ENCODE peak calls at places on chromosomes 16 and 17, in five cellular contexts. R is adipocyte, K is adrenal gland, Y is heart left ventricle, S is tibial nerve. E is an unnamed sample.

GRCh38 chr17:4710693-4711634 is 532 bp downstream of the ARRB2 start:
- DNase-seq in K (no peak), Y (peak), S (no peak), R (no peak), E (no peak)

GRCh38 chr16:10906482-10906881 is 29.5 kb downstream of the CIITA start:
- DNase-seq in S (no peak), R (no peak), K (no peak), Y (no peak), E (no peak)

GRCh38 chr16:1271380-1271749 is 15.5 kb downstream of the TPSD1 start:
- DNase-seq in K (no peak), S (no peak), Y (no peak), R (no peak), E (no peak)

GRCh38 chr16:87447323-87447722 is 45.5 kb downstream of the ZCCHC14 start:
- DNase-seq in S (no peak), K (no peak), Y (no peak), R (peak), E (peak)

GRCh38 chr17:59154335-59154720 is 658 bp downstream of the SKA2 start:
- DNase-seq in R (peak), Y (peak), K (peak), S (peak), E (peak)

GRCh38 chr16:68272501-68273209 is 8.3 kb downstream of the SLC7A6 start:
- DNase-seq in K (no peak), R (no peak), Y (no peak), S (no peak), E (no peak)

GRCh38 chr16:48452991-48453760 is 68.0 kb upstream of the SIAH1 start:
- DNase-seq in K (no peak), R (no peak), Y (peak), S (no peak), E (no peak)

GRCh38 chr16:29995330-29995910 is at the start of gene HIRIP3:
- DNase-seq in K (peak), R (peak), S (peak), Y (peak), E (peak)

GRCh38 chr17:50062323-50063243 is 6.7 kb downstream of the ITGA3 start:
- DNase-seq in S (no peak), R (peak), K (peak), Y (peak), E (peak)

GRCh38 chr16:27847030-27847550 is 216.4 kb downstream of the GSG1L start:
- DNase-seq in K (no peak), S (no peak), Y (no peak), R (no peak), E (no peak)

GRCh38 chr17:32529604-32530003 is 42.8 kb downstream of the CDK5R1 start:
- DNase-seq in K (no peak), S (no peak), R (no peak), Y (no peak), E (peak)

GRCh38 chr16:3182608-3183444 is 5.2 kb upstream of the OR1F1 start:
- DNase-seq in R (peak), K (no peak), S (no peak), Y (no peak), E (peak)
- H3K4me3 ChIP-seq in R (peak), K (peak), S (peak), Y (no peak), E (peak)

DNA sequence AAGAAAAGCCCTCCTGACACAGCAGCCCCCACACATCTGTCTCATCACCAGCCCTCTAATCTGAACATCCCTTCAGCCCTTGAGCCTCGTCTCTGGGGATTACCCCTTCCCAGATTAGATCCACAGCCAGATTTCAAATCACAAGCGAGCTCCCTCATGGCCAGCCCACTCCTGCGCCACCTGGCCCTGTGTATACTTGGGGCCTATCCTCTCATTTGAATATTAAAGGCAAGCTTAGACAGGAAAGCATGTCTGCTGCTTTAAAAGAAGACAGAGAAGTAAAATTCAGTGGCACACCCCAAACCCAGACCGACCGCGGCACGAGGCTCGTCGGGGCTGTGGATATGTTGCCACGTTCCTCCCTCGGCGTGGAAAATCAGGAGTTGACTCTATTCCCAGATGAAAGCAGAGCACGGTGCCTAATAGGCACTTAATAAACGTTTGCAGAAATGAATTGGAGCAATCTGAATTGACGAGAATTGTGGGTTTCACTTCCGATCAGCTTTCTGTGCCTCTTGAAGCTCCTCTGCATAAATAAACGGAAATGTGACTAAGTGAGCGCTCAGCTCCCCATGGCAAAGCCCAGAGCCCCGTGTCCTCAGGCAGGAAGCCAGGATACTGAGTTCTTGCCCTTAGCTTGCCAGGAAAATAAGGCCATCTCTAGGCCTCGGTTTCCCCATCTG is 108.0 kb downstream of the CCDC182 start:
- DNase-seq in R (no peak), S (no peak), Y (no peak), K (no peak), E (peak)
- H3K4me3 ChIP-seq in R (no peak), S (no peak), Y (no peak), K (no peak), E (no peak)

GRCh38 chr16:4239682-4240175 is 2.2 kb downstream of the SRL start:
- DNase-seq in S (no peak), K (no peak), Y (no peak), R (no peak), E (no peak)
- H3K4me3 ChIP-seq in S (peak), K (no peak), Y (peak), R (no peak), E (no peak)

DNA sequence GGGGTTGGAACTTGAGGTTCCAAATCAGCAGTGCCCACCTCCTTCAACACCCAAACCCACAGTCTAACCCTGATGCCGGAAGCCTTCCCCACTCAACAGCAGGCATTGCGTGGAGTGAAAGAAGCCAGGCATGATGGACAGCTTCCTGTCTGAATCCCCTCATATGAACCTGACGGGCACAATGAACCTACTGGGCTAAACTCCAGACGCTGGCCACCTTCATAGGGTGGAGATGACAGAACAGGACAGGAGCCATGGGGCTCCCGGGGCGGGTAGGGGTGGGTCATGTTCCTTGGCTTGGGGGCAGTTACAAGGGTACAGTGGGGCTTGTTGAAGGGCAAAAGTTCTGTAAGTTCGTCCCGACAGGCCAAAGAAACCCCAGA is 460 bp upstream of the HSBP1 start:
- DNase-seq in K (no peak), R (no peak), Y (no peak), S (no peak), E (no peak)
- H3K4me3 ChIP-seq in K (peak), R (peak), Y (no peak), S (peak), E (peak)

GRCh38 chr16:88941051-88941932 is 35.7 kb downstream of the CBFA2T3 start:
- DNase-seq in Y (peak), R (peak), S (no peak), K (peak), E (no peak)

GRCh38 chr16:88943741-88944140 is 33.3 kb downstream of the CBFA2T3 start:
- DNase-seq in R (no peak), Y (no peak), S (no peak), K (peak), E (no peak)

GRCh38 chr16:88943131-88943664 is 33.8 kb downstream of the CBFA2T3 start:
- DNase-seq in R (no peak), S (no peak), K (peak), Y (no peak), E (no peak)

GRCh38 chr16:88940196-88941050 is 36.6 kb downstream of the CBFA2T3 start:
- DNase-seq in Y (peak), S (no peak), R (no peak), K (peak), E (no peak)

DNA sequence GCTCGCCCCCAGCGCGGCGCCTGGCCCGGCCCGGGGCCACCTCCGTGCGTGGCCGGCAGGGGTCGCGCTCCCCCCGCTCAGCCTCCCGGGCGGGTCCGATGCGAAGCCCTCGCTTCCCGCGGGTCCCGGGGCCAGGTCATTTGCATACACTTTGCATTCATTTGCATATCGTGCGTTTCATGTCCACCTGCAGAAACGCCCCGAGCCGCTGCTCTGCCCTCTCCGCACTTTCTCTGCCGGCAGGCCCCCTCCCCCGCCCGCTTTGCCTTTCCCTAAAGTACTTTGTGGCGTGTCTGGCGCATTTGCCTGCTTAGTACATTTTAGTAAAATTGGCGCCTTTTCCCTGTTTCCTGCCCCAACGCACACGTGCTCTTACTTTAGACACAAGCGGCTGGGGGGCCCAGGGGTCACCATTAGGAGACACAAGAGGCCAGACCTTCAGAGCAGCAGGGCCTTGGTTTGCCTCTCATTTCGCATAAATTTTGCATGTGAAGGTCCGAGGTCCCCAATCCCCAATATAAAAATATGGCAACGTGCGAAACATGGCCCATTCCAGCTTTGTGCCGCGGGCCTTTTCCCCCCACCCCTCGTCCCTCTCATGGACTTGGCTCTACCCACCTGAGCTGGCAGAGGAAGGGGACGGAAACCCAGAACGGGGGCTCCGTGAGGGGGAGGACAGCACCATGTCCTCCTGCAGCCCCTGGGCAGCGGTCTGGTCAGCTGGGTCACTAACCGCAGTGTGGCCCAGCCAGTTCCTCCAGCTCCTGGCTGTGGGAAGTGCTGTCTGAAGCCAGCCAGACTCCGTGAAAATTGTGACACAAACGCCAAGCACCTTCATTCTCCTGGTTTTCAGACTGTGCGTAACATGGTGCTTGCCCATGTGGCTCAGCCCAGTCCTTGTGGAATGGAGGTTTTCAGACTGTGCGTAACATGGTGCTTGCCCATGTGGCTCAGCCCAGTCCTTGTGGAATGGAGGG is 34.8 kb downstream of the CBFA2T3 start:
- DNase-seq in Y (no peak), S (no peak), K (peak), R (peak), E (peak)
- H3K4me3 ChIP-seq in Y (peak), S (peak), K (peak), R (no peak), E (no peak)

GRCh38 chr16:13983625-13984024 is 63.7 kb downstream of the ERCC4 start:
- DNase-seq in K (no peak), S (no peak), R (no peak), Y (no peak), E (no peak)
- H3K4me3 ChIP-seq in K (no peak), S (no peak), R (no peak), Y (no peak), E (no peak)

GRCh38 chr17:57085448-57086068 is 512 bp downstream of the AKAP1 start:
- DNase-seq in Y (peak), R (peak), S (peak), K (peak), E (peak)

GRCh38 chr17:57090560-57091185 is 5.6 kb downstream of the AKAP1 start:
- DNase-seq in R (peak), K (no peak), S (no peak), Y (no peak), E (no peak)

GRCh38 chr17:57089391-57089790 is 4.3 kb downstream of the AKAP1 start:
- DNase-seq in S (no peak), K (no peak), Y (no peak), R (no peak), E (no peak)

GRCh38 chr17:57086069-57086930 is 1.3 kb downstream of the AKAP1 start:
- DNase-seq in R (peak), S (no peak), Y (peak), K (peak), E (peak)

DNA sequence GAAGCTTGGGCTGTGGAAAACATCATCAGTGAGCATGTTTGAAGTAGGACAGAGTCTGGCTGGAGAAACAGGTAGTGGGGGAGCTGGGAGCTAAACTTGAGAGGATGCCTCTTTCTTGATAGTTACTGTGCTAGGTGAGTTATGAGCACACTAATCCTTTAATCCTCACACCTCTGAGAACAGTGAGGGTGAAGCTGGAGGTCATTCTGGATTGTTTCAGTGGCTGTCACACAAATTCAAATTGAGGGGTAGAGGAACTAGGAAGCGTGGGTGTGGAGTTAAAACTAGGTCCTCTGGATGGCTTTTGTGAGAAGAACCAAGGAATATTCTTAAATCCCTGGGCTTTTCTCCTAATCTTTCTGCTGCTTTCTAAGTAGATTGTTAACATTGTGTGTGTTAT is 3.3 kb downstream of the AKAP1 start:
- DNase-seq in R (no peak), S (no peak), Y (no peak), K (no peak), E (no peak)
- H3K4me3 ChIP-seq in R (no peak), S (no peak), Y (no peak), K (no peak), E (no peak)

DNA sequence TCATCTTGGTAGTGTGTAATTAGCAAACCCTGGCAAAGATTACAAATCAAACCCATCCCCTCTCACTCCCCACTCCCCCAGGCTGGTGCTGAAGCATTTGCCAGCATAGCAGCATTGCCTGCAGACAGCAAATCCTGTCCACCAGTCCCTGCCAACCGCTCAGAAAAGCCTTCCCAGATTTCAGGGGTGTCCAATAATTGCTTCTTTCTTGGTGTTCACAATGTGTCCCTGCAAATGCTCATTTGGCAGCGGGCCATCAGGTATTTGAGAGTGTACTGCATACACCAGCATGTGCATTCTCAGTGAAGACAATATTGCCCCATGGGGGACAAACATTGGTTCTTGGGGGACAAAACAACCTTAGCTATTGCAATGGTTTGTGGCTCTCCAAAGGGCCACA is 28.2 kb downstream of the ORC6 start:
- DNase-seq in Y (no peak), R (no peak), K (no peak), S (no peak), E (no peak)
- H3K4me3 ChIP-seq in Y (no peak), R (no peak), K (no peak), S (no peak), E (no peak)

GRCh38 chr17:38563362-38564253 is 42.1 kb downstream of the SRCIN1 start:
- DNase-seq in Y (no peak), S (no peak), K (no peak), R (no peak), E (no peak)
- H3K4me3 ChIP-seq in Y (no peak), S (no peak), K (no peak), R (no peak), E (no peak)

E was measured in choroid plexus epithelial cell.